ENCODE peak calls at places on chromosomes 11 and 22, in six cellular contexts. L is GM06990, M is HuH-7, T is mesothelial cell of epicardium, J is T-cell, Z is A549. S is an unnamed sample.

GRCh38 chr22:23829845-23830372 is 8.9 kb downstream of the DERL3 start:
- DNase-seq in L (no peak), M (no peak), T (no peak), J (no peak), Z (no peak), S (no peak)

GRCh38 chr11:71420455-71421241 is 27.5 kb downstream of the DHCR7 start:
- DNase-seq in L (peak), M (peak), T (no peak), J (no peak), Z (peak), S (peak)

GRCh38 chr11:112247198-112247597 is 13.5 kb downstream of the PLET1 start:
- DNase-seq in L (no peak), M (no peak), T (no peak), J (no peak), Z (no peak), S (no peak)

GRCh38 chr22:40592352-40593113 is 44.0 kb downstream of the MRTFA start:
- DNase-seq in L (peak), M (no peak), T (no peak), J (no peak), Z (no peak), S (no peak)

GRCh38 chr11:65857500-65858353 is at the start of gene CFL1:
- DNase-seq in L (peak), M (peak), T (peak), J (peak), Z (peak), S (peak)

GRCh38 chr11:130407978-130408377 is 20.4 kb downstream of the ADAMTS8 start:
- DNase-seq in L (no peak), M (no peak), T (no peak), J (no peak), Z (peak), S (no peak)

GRCh38 chr11:117480221-117480620 is 152.6 kb downstream of the CEP164 start:
- DNase-seq in L (no peak), M (no peak), T (no peak), J (no peak), Z (no peak), S (no peak)

GRCh38 chr11:8593455-8593854 is 573 bp downstream of the STK33 start:
- DNase-seq in L (no peak), M (no peak), T (no peak), J (no peak), Z (no peak), S (no peak)

S was measured in NCI-H1694.